ENCODE peak calls at places on chromosomes 7 and 10, in eight cellular contexts. V is activated T-cell treated with anti-CD3 and anti-CD28 coated beads, Interleukin-2, amount 50 U/mL, for 72 hours; J is T-helper 2 cell; K is psoas muscle; E is NCI-H748 treated with DMSO at 0.1 percent for 48 hours; Z is Kasumi-1; W is hepatocyte; B is Right ventricle myocardium superior. S is an unnamed sample.

GRCh38 chr7:27175005-27175625 is 995 bp upstream of the HOXA10 start:
- DNase-seq in B (no peak), K (no peak), W (no peak), V (no peak), J (no peak), E (no peak), Z (no peak), S (no peak)

GRCh38 chr10:28382520-28383269 is 79.8 kb upstream of the MPP7 start:
- DNase-seq in B (no peak), W (peak; percentile 16), Z (no peak), J (no peak), E (no peak), K (no peak), V (no peak), S (no peak)

GRCh38 chr10:82866424-82867020 is 991.5 kb downstream of the NRG3 start:
- DNase-seq in V (no peak), K (no peak), J (no peak), Z (no peak), B (no peak), W (no peak), E (no peak), S (no peak)

GRCh38 chr10:113866551-113867394 is 12.3 kb downstream of the NHLRC2 start:
- DNase-seq in B (no peak), E (no peak), Z (no peak), J (no peak), W (no peak), V (no peak), K (no peak), S (no peak)

GRCh38 chr7:84049034-84049433 is 145.6 kb downstream of the SEMA3A start:
- DNase-seq in B (no peak), J (no peak), K (no peak), V (no peak), Z (no peak), W (no peak), E (no peak), S (no peak)

GRCh38 chr10:108378779-108379178 is 1214.3 kb upstream of the SORCS1 start:
- DNase-seq in V (no peak), K (no peak), B (no peak), W (no peak), J (no peak), E (no peak), Z (no peak), S (no peak)

GRCh38 chr10:14062528-14063260 is 268.0 kb downstream of the FRMD4A start:
- DNase-seq in B (no peak), J (no peak), Z (no peak), K (no peak), V (no peak), W (no peak), E (no peak), S (no peak)

GRCh38 chr7:142280263-142280662 is 22.4 kb upstream of the PRSS58 start:
- DNase-seq in J (no peak), V (no peak), K (no peak), E (no peak), B (no peak), W (no peak), Z (no peak), S (no peak)